ENCODE peak calls at places on chromosomes 2 and 18, in five cellular contexts. D is A549, T is K562, U is HepG2, J is GM12878. X is an unnamed sample.

GRCh38 chr2:172454404-172455120 is 27.2 kb downstream of the ITGA6 start:
- DNase-seq in D (no peak), T (no peak), U (no peak), J (no peak), X (no peak)

GRCh38 chr2:34831096-34831495 is 1232.0 kb upstream of the FAM98A start:
- DNase-seq in D (no peak), T (no peak), U (no peak), J (no peak), X (no peak)

GRCh38 chr2:177828546-177828945 is 244.0 kb downstream of the PDE11A start:
- DNase-seq in D (no peak), T (no peak), U (no peak), J (no peak), X (no peak)

GRCh38 chr2:8539743-8540551 is 141.9 kb upstream of the ID2 start:
- DNase-seq in D (no peak), T (no peak), U (no peak), J (no peak), X (no peak)

GRCh38 chr2:183162362-183162761 is 38.1 kb downstream of the NUP35 start:
- DNase-seq in D (no peak), T (no peak), U (no peak), J (no peak), X (no peak)

GRCh38 chr2:202317080-202317859 is 51.7 kb downstream of the NOP58 start:
- DNase-seq in D (no peak), T (no peak), U (no peak), J (no peak), X (no peak)

GRCh38 chr2:43648979-43649701 is 12.1 kb downstream of the PLEKHH2 start:
- DNase-seq in D (no peak), T (no peak), U (no peak), J (no peak), X (no peak)

GRCh38 chr2:179931502-179931901 is 70.1 kb upstream of the ZNF385B start:
- DNase-seq in D (no peak), T (no peak), U (no peak), J (no peak), X (no peak)

GRCh38 chr2:218648473-218649100 is 10.8 kb downstream of the ZNF142 start:
- DNase-seq in D (peak), T (peak), U (peak), J (no peak), X (no peak)

GRCh38 chr2:167212054-167212648 is 323.9 kb downstream of the XIRP2 start:
- DNase-seq in D (peak), T (peak), U (peak), J (no peak), X (no peak)

GRCh38 chr18:28789460-28789859 is 612.5 kb upstream of the CDH2 start:
- DNase-seq in D (no peak), T (no peak), U (no peak), J (no peak), X (no peak)

GRCh38 chr2:110206056-110206455 is 1.2 kb upstream of the NPHP1 start:
- DNase-seq in D (no peak), T (peak), U (no peak), J (no peak), X (no peak)

GRCh38 chr2:60413819-60414178 is 139.7 kb downstream of the BCL11A start:
- DNase-seq in D (no peak), T (no peak), U (no peak), J (peak), X (no peak)

GRCh38 chr2:128801581-128801980 is 482.9 kb upstream of the HS6ST1 start:
- DNase-seq in D (no peak), T (no peak), U (no peak), J (no peak), X (no peak)

GRCh38 chr2:106065268-106065982 is 128.7 kb downstream of the UXS1 start:
- DNase-seq in D (no peak), T (no peak), U (no peak), J (no peak), X (no peak)
- TF ChIP-seq RAD21 in D (no peak), T (no peak), U (no peak), J (no peak), X (no peak)

GRCh38 chr2:188414412-188414811 is 122.7 kb downstream of the GULP1 start:
- DNase-seq in D (peak), T (no peak), U (no peak), J (no peak), X (no peak)
- TF ChIP-seq HDAC2 in D (no peak), T (no peak), U (no peak), J (no peak), X (no peak)

GRCh38 chr2:160052524-160052923 is 9.9 kb downstream of the PLA2R1 start:
- DNase-seq in D (no peak), T (no peak), U (no peak), J (no peak), X (no peak)

GRCh38 chr2:160054984-160055725 is 7.3 kb downstream of the PLA2R1 start:
- DNase-seq in D (no peak), T (no peak), U (no peak), J (no peak), X (peak)

GRCh38 chr2:160051374-160051800 is 11.0 kb downstream of the PLA2R1 start:
- DNase-seq in D (no peak), T (no peak), U (no peak), J (no peak), X (no peak)

GRCh38 chr2:160053946-160054345 is 8.5 kb downstream of the PLA2R1 start:
- DNase-seq in D (no peak), T (no peak), U (no peak), J (no peak), X (no peak)

DNA sequence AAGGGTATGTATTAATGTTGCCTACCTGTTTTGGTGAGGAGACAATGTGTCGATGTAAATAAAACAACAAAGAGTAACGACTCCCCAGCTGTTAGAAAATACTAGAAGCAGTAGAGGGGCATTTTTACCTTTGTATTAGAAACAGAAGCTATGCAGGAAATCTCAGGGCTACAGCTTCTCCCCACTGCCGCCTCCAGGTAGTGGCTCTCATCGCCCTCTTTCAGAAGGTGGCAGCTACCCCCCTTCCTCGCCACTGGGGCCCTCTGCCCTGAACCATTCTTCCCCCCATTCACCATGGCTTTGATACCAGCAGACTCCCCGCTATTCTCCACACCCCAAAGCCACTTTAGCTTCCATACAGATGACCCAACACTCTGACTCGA is 6.7 kb downstream of the PLA2R1 start:
- DNase-seq in D (no peak), T (no peak), U (no peak), J (no peak), X (no peak)
- TF ChIP-seq RAD21 in D (no peak), T (no peak), U (no peak), J (no peak), X (no peak)

DNA sequence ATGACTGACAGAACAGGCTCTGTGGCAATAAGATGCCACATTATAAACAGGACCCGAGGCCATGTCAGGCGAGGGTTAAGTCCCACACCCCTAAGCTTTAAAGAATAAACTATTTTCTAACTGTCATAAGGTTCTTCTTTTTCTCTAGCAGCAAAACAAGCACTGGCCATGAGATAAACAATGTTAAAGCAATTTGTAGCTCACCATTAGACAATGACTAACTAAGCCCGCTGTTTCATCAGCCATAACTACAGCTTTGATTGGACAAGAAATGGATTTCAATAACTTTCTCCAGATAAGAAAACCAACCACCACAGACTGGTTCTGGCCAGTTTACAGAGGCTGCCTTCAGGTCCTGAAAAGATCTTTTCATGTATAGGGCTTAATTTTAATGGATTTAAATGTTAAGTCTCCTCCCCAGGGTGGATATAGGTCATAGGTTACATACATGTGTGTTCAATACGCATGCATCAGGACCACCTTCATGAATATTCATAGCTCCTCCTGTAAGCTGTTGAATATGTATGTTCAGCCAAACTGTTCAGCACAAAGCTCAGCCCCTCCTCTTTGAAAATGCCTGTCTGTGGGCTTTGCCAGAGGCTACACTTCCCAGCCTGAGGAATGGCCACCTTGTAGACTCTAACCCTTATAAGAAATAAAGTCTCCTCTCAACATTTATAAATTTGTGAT is 108.7 kb upstream of the RAB6C start:
- DNase-seq in D (no peak), T (no peak), U (no peak), J (no peak), X (peak)
- TF ChIP-seq HDAC2 in D (no peak), T (no peak), U (no peak), J (no peak), X (no peak)

GRCh38 chr18:4510709-4511108 is 55.6 kb upstream of the DLGAP1 start:
- DNase-seq in D (no peak), T (no peak), U (no peak), J (no peak), X (no peak)
- TF ChIP-seq RAD21 in D (no peak), T (no peak), U (no peak), J (no peak), X (no peak)

GRCh38 chr18:2856499-2856898 is 9.7 kb downstream of the EMILIN2 start:
- DNase-seq in D (no peak), T (no peak), U (no peak), J (no peak), X (no peak)
- TF ChIP-seq HDAC2 in D (no peak), T (no peak), U (no peak), J (no peak), X (no peak)

GRCh38 chr2:126822115-126822514 is 76.6 kb upstream of the TEX51 start:
- DNase-seq in D (no peak), T (no peak), U (no peak), J (no peak), X (no peak)

GRCh38 chr2:126823951-126824350 is 74.7 kb upstream of the TEX51 start:
- DNase-seq in D (no peak), T (no peak), U (no peak), J (no peak), X (no peak)

GRCh38 chr2:126825306-126825705 is 73.4 kb upstream of the TEX51 start:
- DNase-seq in D (no peak), T (no peak), U (no peak), J (no peak), X (no peak)

GRCh38 chr2:126822921-126823320 is 75.8 kb upstream of the TEX51 start:
- DNase-seq in D (no peak), T (no peak), U (no peak), J (no peak), X (no peak)

DNA sequence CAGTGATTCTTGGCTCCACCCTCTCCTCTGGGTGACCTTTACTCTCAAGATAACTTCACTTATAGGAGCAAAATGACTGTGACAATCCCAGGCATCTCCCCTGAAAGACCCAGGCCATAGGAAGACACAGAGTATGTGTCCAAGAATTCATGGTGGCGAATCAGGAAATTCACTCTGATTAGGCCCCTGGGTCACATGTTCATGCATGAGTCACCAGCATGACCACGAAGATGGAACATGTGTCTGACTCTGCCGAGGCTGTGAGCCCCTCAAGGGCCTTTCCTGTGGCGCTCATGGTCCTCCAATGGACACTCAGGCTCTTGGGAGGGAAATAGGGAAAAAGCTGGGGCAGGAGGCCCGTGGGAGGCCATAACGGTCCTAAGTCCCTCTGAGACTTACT is 74.0 kb upstream of the TEX51 start:
- DNase-seq in D (no peak), T (no peak), U (no peak), J (no peak), X (no peak)
- TF ChIP-seq RAD21 in D (no peak), T (no peak), U (no peak), J (no peak), X (no peak)

GRCh38 chr18:25732862-25733261 is 357.6 kb downstream of the SS18 start:
- DNase-seq in D (no peak), T (no peak), U (no peak), J (no peak), X (no peak)
- TF ChIP-seq HDAC2 in D (no peak), T (no peak), U (no peak), J (no peak), X (no peak)